ENCODE peak calls at places on chromosomes 5 and 9, in five cellular contexts. C is T1000; K is activated CD8-positive, alpha-beta T cell treated with anti-CD3 and anti-CD28 coated beads for 36 hours; I is brain microvascular endothelial cell; V is AG04450. G is an unnamed sample.
A peak's percentile ranks its signal among the peaks of the same experiment; 100 is the strongest.

GRCh38 chr5:470961-471749 is 28.2 kb downstream of the EXOC3 start:
- DNase-seq in I (no peak), V (no peak), K (no peak), C (no peak), G (no peak)

GRCh38 chr5:32095261-32095671 is 78.9 kb downstream of the GOLPH3 start:
- DNase-seq in V (no peak), K (no peak), C (no peak), I (no peak), G (no peak)

GRCh38 chr9:37025381-37026084 is 8.5 kb downstream of the PAX5 start:
- DNase-seq in C (no peak), K (no peak), V (no peak), I (no peak), G (no peak)

GRCh38 chr9:3954950-3955670 is 344.8 kb downstream of the GLIS3 start:
- DNase-seq in I (peak; percentile 65), V (no peak), C (no peak), K (peak; percentile 56), G (peak; percentile 24)

GRCh38 chr5:32600057-32600622 is 14.8 kb downstream of the SUB1 start:
- DNase-seq in K (no peak), I (peak; percentile 53), V (peak; percentile 61), C (peak; percentile 47), G (no peak)

GRCh38 chr9:16485575-16486321 is 384.7 kb downstream of the BNC2 start:
- DNase-seq in V (no peak), C (no peak), K (no peak), I (no peak), G (peak; percentile 67)

GRCh38 chr9:97557606-97558095 is 56.2 kb downstream of the TMOD1 start:
- DNase-seq in K (no peak), C (no peak), I (no peak), V (no peak), G (no peak)

GRCh38 chr5:173069661-173070060 is 13.5 kb downstream of the CREBRF start:
- DNase-seq in C (no peak), K (no peak), I (no peak), V (no peak), G (no peak)

GRCh38 chr5:88732181-88732633 is 150.8 kb downstream of the MEF2C start:
- DNase-seq in K (peak; percentile 17), V (no peak), C (no peak), I (peak; percentile 91), G (no peak)

GRCh38 chr9:89659473-89660256 is 54.9 kb downstream of the GADD45G start:
- DNase-seq in K (no peak), I (no peak), C (no peak), V (no peak), G (no peak)

GRCh38 chr5:54845567-54845941 is 139.8 kb downstream of the ESM1 start:
- DNase-seq in V (no peak), I (peak; percentile 47), C (no peak), K (no peak), G (no peak)

GRCh38 chr5:26121343-26121742 is 917.0 kb downstream of the CDH9 start:
- DNase-seq in I (no peak), C (no peak), V (no peak), K (no peak), G (peak; percentile 11)

GRCh38 chr5:169300468-169301385 is at the start of gene SLIT3:
- DNase-seq in V (no peak), K (no peak), C (peak; percentile 55), I (peak; percentile 43), G (peak; percentile 90)

GRCh38 chr5:158990979-158991378 is 108.7 kb downstream of the EBF1 start:
- DNase-seq in I (no peak), C (no peak), K (no peak), V (no peak), G (no peak)

GRCh38 chr5:150167163-150167798 is 703 bp downstream of the CDX1 start:
- DNase-seq in K (no peak), C (no peak), V (no peak), I (no peak), G (no peak)

GRCh38 chr5:10662661-10663245 is 98.3 kb downstream of the DAP start:
- DNase-seq in V (no peak), K (no peak), I (no peak), C (no peak), G (no peak)

GRCh38 chr9:131094622-131095021 is 1.7 kb upstream of the AIF1L start:
- DNase-seq in K (no peak), I (peak; percentile 33), C (no peak), V (peak; percentile 24), G (no peak)

GRCh38 chr5:141513627-141514329 is 24.9 kb downstream of the PCDHGC5 start:
- DNase-seq in C (peak; percentile 71), I (peak; percentile 89), V (no peak), K (peak; percentile 89), G (peak; percentile 66)

GRCh38 chr5:73722224-73722623 is 96.2 kb downstream of the ARHGEF28 start:
- DNase-seq in K (no peak), V (peak; percentile 33), C (no peak), I (no peak), G (no peak)

GRCh38 chr9:4182831-4183230 is 117.0 kb downstream of the GLIS3 start:
- DNase-seq in K (no peak), C (no peak), V (no peak), I (no peak), G (no peak)

GRCh38 chr5:39005566-39006232 is 68.5 kb downstream of the RICTOR start:
- DNase-seq in K (no peak), V (no peak), I (peak; percentile 20), C (no peak), G (no peak)

GRCh38 chr5:62093981-62094380 is 212.0 kb upstream of the KIF2A start:
- DNase-seq in C (no peak), V (no peak), I (peak; percentile 34), K (no peak), G (peak; percentile 58)

GRCh38 chr9:79812507-79813261 is 240.9 kb downstream of the TLE4 start:
- DNase-seq in K (peak; percentile 61), C (no peak), I (no peak), V (no peak), G (no peak)